ENCODE peak calls at places on chromosomes 16 and 17, in nine cellular contexts. N is Caco-2, F is ascending aorta, A is AG04449, Q is AG10803, B is HFF-Myc, Y is ovary, I is brain microvascular endothelial cell, H is choroid plexus epithelial cell. U is an unnamed sample.

GRCh38 chr16:30748634-30749445 is 615 bp downstream of the PHKG2 start:
- DNase-seq in Y (peak; percentile 53), I (peak; percentile 43), H (peak; percentile 57), B (no peak), N (peak; percentile 65), F (no peak), Q (peak; percentile 20), A (no peak), U (no peak)

GRCh38 chr17:28330671-28331070 is 4.6 kb downstream of the IFT20 start:
- DNase-seq in Y (no peak), F (peak; percentile 18), N (no peak), H (no peak), B (no peak), Q (no peak), A (no peak), I (no peak), U (no peak)

GRCh38 chr16:49664221-49665215 is 191.4 kb downstream of the ZNF423 start:
- DNase-seq in N (no peak), B (no peak), F (no peak), H (no peak), Q (no peak), A (no peak), Y (peak; percentile 75), I (no peak), U (no peak)

GRCh38 chr16:69691980-69692911 is 34.1 kb downstream of the NQO1 start:
- DNase-seq in N (no peak), Q (peak; percentile 80), B (no peak), A (no peak), I (peak; percentile 25), F (no peak), Y (no peak), H (peak; percentile 69), U (no peak)

GRCh38 chr17:37361543-37361942 is 14.2 kb upstream of the C17orf78 start:
- DNase-seq in F (no peak), H (no peak), Y (no peak), B (no peak), N (peak; percentile 19), Q (no peak), A (no peak), I (no peak), U (no peak)

GRCh38 chr17:65039349-65039988 is 17.1 kb downstream of the GNA13 start:
- DNase-seq in H (no peak), N (no peak), B (no peak), A (no peak), F (no peak), I (no peak), Y (no peak), Q (no peak), U (no peak)

GRCh38 chr16:2337431-2338296 is 2.9 kb downstream of the ABCA3 start:
- DNase-seq in F (peak; percentile 9), A (no peak), B (no peak), N (no peak), Q (no peak), H (no peak), Y (no peak), I (no peak), U (no peak)

GRCh38 chr17:44794699-44795413 is 35.2 kb downstream of the GJC1 start:
- DNase-seq in I (peak; percentile 81), H (peak; percentile 78), N (no peak), F (no peak), A (peak; percentile 71), B (peak; percentile 78), Q (peak; percentile 89), Y (no peak), U (no peak)

GRCh38 chr17:31373150-31374082 is 18.1 kb upstream of the RAB11FIP4 start:
- DNase-seq in Y (no peak), F (no peak), N (peak; percentile 53), A (peak; percentile 7), B (peak; percentile 54), I (peak; percentile 59), Q (peak; percentile 71), H (peak; percentile 86), U (peak; percentile 90)

GRCh38 chr16:70715113-70715711 is 29.4 kb upstream of the MTSS2 start:
- DNase-seq in I (peak; percentile 78), B (peak; percentile 90), Y (peak; percentile 90), N (no peak), H (peak; percentile 88), Q (peak; percentile 99), F (peak; percentile 98), A (peak; percentile 89), U (peak; percentile 78)

GRCh38 chr16:72974142-72974769 is 73.7 kb downstream of the ZFHX3 start:
- DNase-seq in B (no peak), H (no peak), Q (no peak), N (no peak), A (no peak), Y (no peak), I (no peak), F (no peak), U (no peak)

DNA sequence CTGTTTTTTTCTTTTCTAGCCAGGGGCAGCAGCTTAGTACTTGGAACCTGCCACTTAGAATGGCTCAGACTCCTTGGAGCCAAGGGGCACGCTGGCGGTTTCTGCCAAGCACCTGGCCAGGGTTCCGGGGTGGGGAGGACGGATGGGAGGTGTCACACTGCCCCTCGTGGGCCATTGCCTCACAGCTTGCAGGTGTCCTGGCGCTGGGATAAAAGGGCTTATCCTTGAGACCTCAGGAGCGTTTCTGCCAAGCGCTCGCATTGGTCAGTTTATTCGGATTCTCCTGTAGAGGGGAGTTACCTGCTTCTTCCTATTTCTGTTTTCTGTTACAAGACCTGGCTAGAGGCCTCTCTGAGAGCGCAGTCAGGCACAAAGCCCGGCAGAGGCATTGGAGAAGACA is 234.6 kb downstream of the MSI2 start:
- DNase-seq in F (no peak), I (no peak), Y (no peak), B (no peak), N (no peak), Q (no peak), H (no peak), A (no peak), U (no peak)
- TF ChIP-seq CTCF in F (no peak), I (no peak), Y (no peak), B (no peak), N (no peak), Q (no peak), H (no peak), A (no peak), U (no peak)

GRCh38 chr17:2230877-2231276 is 72.7 kb downstream of the SMG6 start:
- DNase-seq in F (peak; percentile 51), Y (no peak), N (no peak), A (no peak), H (peak; percentile 69), I (no peak), B (no peak), Q (peak; percentile 54), U (no peak)
- H3K4me3 ChIP-seq in F (no peak overlapping the region), Y (peak overlapping the region; percentile 12), N (no peak overlapping the region), A (no peak overlapping the region), H (no peak overlapping the region), I (no peak overlapping the region), B (no peak overlapping the region), Q (no peak overlapping the region), U (no peak overlapping the region)

GRCh38 chr16:3369073-3369472 is 13.4 kb downstream of the OR2C1 start:
- DNase-seq in I (no peak), A (no peak), Y (no peak), H (no peak), F (no peak), B (no peak), Q (no peak), N (no peak), U (no peak)

GRCh38 chr16:3358884-3359283 is 3.2 kb downstream of the OR2C1 start:
- DNase-seq in N (no peak), A (no peak), H (no peak), B (no peak), Q (peak; percentile 16), Y (no peak), I (no peak), F (no peak), U (no peak)

GRCh38 chr16:3364774-3365427 is 9.2 kb downstream of the OR2C1 start:
- DNase-seq in B (peak; percentile 60), Q (peak; percentile 97), Y (peak; percentile 92), N (no peak), F (peak; percentile 81), I (peak; percentile 96), H (peak; percentile 98), A (peak; percentile 62), U (no peak)

GRCh38 chr16:3362931-3363330 is 7.2 kb downstream of the OR2C1 start:
- DNase-seq in F (no peak), N (no peak), B (no peak), H (no peak), I (no peak), Y (no peak), Q (no peak), A (no peak), U (no peak)

GRCh38 chr16:3363793-3364192 is 8.1 kb downstream of the OR2C1 start:
- DNase-seq in H (no peak), I (no peak), B (no peak), N (peak; percentile 47), Q (no peak), Y (no peak), A (no peak), F (no peak), U (no peak)
- TF ChIP-seq CTCF in H (no peak), I (no peak), B (no peak), N (peak; percentile 15), Q (no peak), Y (no peak), A (no peak), F (no peak), U (no peak)

DNA sequence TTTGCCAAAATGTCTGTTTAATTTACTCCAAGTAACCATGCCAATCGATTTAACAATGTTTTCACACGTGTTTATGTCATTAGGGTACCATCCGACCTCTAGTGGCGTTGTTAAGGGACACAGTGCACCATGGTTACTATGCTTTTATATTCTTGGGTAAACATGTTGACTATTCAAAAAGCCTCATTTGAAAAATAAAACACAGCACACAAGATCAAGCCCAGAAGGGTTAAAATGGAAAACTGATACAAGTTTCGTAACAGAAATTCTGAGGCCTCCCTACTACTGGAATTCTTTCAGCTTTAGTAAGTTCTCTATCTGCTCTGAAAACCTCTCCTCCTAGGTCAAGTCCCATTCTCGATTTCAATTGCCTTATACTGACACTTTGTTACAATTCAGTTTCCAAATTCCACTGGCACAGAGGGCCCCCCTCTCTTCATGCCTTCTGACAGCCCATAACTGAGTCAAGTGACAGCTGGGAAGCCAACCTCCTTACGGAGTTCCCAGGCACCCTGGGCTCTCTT is 2.1 kb downstream of the CFAP20 start:
- DNase-seq in Q (peak; percentile 71), I (peak; percentile 38), A (no peak), F (no peak), N (no peak), Y (no peak), H (peak; percentile 72), B (peak; percentile 54), U (peak; percentile 62)
- H3K4me3 ChIP-seq in Q (peak overlapping the region; percentile 90), I (peak overlapping the region; percentile 91), A (peak overlapping the region; percentile 96), F (peak overlapping the region; percentile 99), N (no peak overlapping the region), Y (peak overlapping the region; percentile 19), H (peak overlapping the region; percentile 91), B (peak overlapping the region; percentile 88), U (peak overlapping the region; percentile 81)